ENCODE peak calls at places on chromosomes 6 and 20, in seven cellular contexts. One of them, this sample, is unnamed.

GRCh38 chr6:3245216-3245615 is 13.5 kb upstream of the PSMG4 start:
- DNase-seq in body of pancreas: no peak
- DNase-seq in A549: no peak
- DNase-seq in heart left ventricle: no peak
- DNase-seq in Peyer's patch: no peak
- DNase-seq in gastrocnemius medialis: no peak
- DNase-seq in HepG2: no peak
- DNase-seq in this sample: no peak

GRCh38 chr6:35948725-35949124 is 27.8 kb upstream of the SRPK1 start:
- DNase-seq in body of pancreas: no peak
- DNase-seq in A549: no peak
- DNase-seq in heart left ventricle: no peak
- DNase-seq in Peyer's patch: no peak
- DNase-seq in gastrocnemius medialis: no peak
- DNase-seq in HepG2: peak; percentile 38
- DNase-seq in this sample: no peak

GRCh38 chr6:17031961-17032360 is 69.9 kb upstream of the STMND1 start:
- DNase-seq in body of pancreas: no peak
- DNase-seq in A549: no peak
- DNase-seq in heart left ventricle: peak; percentile 65
- DNase-seq in Peyer's patch: no peak
- DNase-seq in gastrocnemius medialis: no peak
- DNase-seq in HepG2: no peak
- DNase-seq in this sample: no peak

GRCh38 chr6:154615483-154616025 is 105.1 kb upstream of the CNKSR3 start:
- DNase-seq in body of pancreas: peak; percentile 97
- DNase-seq in A549: peak; percentile 85
- DNase-seq in heart left ventricle: peak; percentile 82
- DNase-seq in Peyer's patch: peak; percentile 92
- DNase-seq in gastrocnemius medialis: peak; percentile 11
- DNase-seq in HepG2: peak; percentile 35
- DNase-seq in this sample: peak; percentile 48

GRCh38 chr6:20034408-20034769 is 177.9 kb downstream of the MBOAT1 start:
- DNase-seq in body of pancreas: no peak
- DNase-seq in A549: no peak
- DNase-seq in heart left ventricle: no peak
- DNase-seq in Peyer's patch: no peak
- DNase-seq in gastrocnemius medialis: no peak
- DNase-seq in HepG2: no peak
- DNase-seq in this sample: no peak

GRCh38 chr6:25898289-25898977 is 24.4 kb upstream of the SLC17A3 start:
- DNase-seq in body of pancreas: no peak
- DNase-seq in A549: no peak
- DNase-seq in heart left ventricle: no peak
- DNase-seq in Peyer's patch: no peak
- DNase-seq in gastrocnemius medialis: no peak
- DNase-seq in HepG2: no peak
- DNase-seq in this sample: no peak

GRCh38 chr6:43990627-43991619 is 136.3 kb downstream of the MRPL14 start:
- DNase-seq in body of pancreas: peak; percentile 56
- DNase-seq in A549: no peak
- DNase-seq in heart left ventricle: no peak
- DNase-seq in Peyer's patch: no peak
- DNase-seq in gastrocnemius medialis: no peak
- DNase-seq in HepG2: peak; percentile 93
- DNase-seq in this sample: no peak

GRCh38 chr6:41697902-41698349 is 37.5 kb downstream of the TFEB start:
- DNase-seq in body of pancreas: no peak
- DNase-seq in A549: no peak
- DNase-seq in heart left ventricle: no peak
- DNase-seq in Peyer's patch: no peak
- DNase-seq in gastrocnemius medialis: no peak
- DNase-seq in HepG2: no peak
- DNase-seq in this sample: no peak

GRCh38 chr6:10585232-10585887 is 64.2 kb downstream of the GCNT2 start:
- DNase-seq in body of pancreas: no peak
- DNase-seq in A549: no peak
- DNase-seq in heart left ventricle: no peak
- DNase-seq in Peyer's patch: no peak
- DNase-seq in gastrocnemius medialis: no peak
- DNase-seq in HepG2: no peak
- DNase-seq in this sample: no peak

GRCh38 chr20:53344891-53345290 is 248.7 kb downstream of the ZNF217 start:
- DNase-seq in body of pancreas: no peak
- DNase-seq in A549: no peak
- DNase-seq in heart left ventricle: no peak
- DNase-seq in Peyer's patch: no peak
- DNase-seq in gastrocnemius medialis: no peak
- DNase-seq in HepG2: no peak
- DNase-seq in this sample: no peak

GRCh38 chr20:45322952-45323383 is 14.9 kb upstream of the MATN4 start:
- DNase-seq in body of pancreas: peak; percentile 73
- DNase-seq in A549: no peak
- DNase-seq in heart left ventricle: no peak
- DNase-seq in Peyer's patch: peak; percentile 84
- DNase-seq in gastrocnemius medialis: peak; percentile 95
- DNase-seq in HepG2: peak; percentile 86
- DNase-seq in this sample: peak; percentile 81

GRCh38 chr6:52285174-52286068 is 879 bp upstream of the MCM3 start:
- DNase-seq in body of pancreas: no peak
- DNase-seq in A549: no peak
- DNase-seq in heart left ventricle: no peak
- DNase-seq in Peyer's patch: no peak
- DNase-seq in gastrocnemius medialis: no peak
- DNase-seq in HepG2: peak; percentile 30
- DNase-seq in this sample: no peak

GRCh38 chr6:125363360-125364121 is 61.8 kb upstream of the HDDC2 start:
- DNase-seq in body of pancreas: peak; percentile 33
- DNase-seq in A549: no peak
- DNase-seq in heart left ventricle: peak; percentile 88
- DNase-seq in Peyer's patch: peak; percentile 45
- DNase-seq in gastrocnemius medialis: peak; percentile 14
- DNase-seq in HepG2: peak; percentile 10
- DNase-seq in this sample: peak; percentile 31

GRCh38 chr6:27650620-27651370 is 177.9 kb upstream of the ZNF184 start:
- DNase-seq in body of pancreas: no peak
- DNase-seq in A549: no peak
- DNase-seq in heart left ventricle: no peak
- DNase-seq in Peyer's patch: no peak
- DNase-seq in gastrocnemius medialis: no peak
- DNase-seq in HepG2: peak; percentile 81
- DNase-seq in this sample: no peak

GRCh38 chr6:73733791-73734190 is 37.8 kb downstream of the CD109 start:
- DNase-seq in body of pancreas: no peak
- DNase-seq in A549: no peak
- DNase-seq in heart left ventricle: no peak
- DNase-seq in Peyer's patch: no peak
- DNase-seq in gastrocnemius medialis: no peak
- DNase-seq in HepG2: no peak
- DNase-seq in this sample: no peak

GRCh38 chr6:17971128-17972073 is 16.0 kb downstream of the KIF13A start:
- DNase-seq in body of pancreas: no peak
- DNase-seq in A549: no peak
- DNase-seq in heart left ventricle: no peak
- DNase-seq in Peyer's patch: no peak
- DNase-seq in gastrocnemius medialis: no peak
- DNase-seq in HepG2: no peak
- DNase-seq in this sample: peak; percentile 38

GRCh38 chr6:129385117-129385516 is 324.9 kb downstream of the ARHGAP18 start:
- DNase-seq in body of pancreas: no peak
- DNase-seq in A549: no peak
- DNase-seq in heart left ventricle: no peak
- DNase-seq in Peyer's patch: no peak
- DNase-seq in gastrocnemius medialis: no peak
- DNase-seq in HepG2: no peak
- DNase-seq in this sample: no peak

GRCh38 chr20:22353586-22353985 is 230.8 kb downstream of the FOXA2 start:
- DNase-seq in body of pancreas: no peak
- DNase-seq in A549: no peak
- DNase-seq in heart left ventricle: no peak
- DNase-seq in Peyer's patch: no peak
- DNase-seq in gastrocnemius medialis: no peak
- DNase-seq in HepG2: no peak
- DNase-seq in this sample: no peak

GRCh38 chr20:46752639-46753235 is 43.3 kb downstream of the SLC2A10 start:
- DNase-seq in body of pancreas: peak; percentile 51
- DNase-seq in A549: peak; percentile 33
- DNase-seq in heart left ventricle: no peak
- DNase-seq in Peyer's patch: peak; percentile 81
- DNase-seq in gastrocnemius medialis: no peak
- DNase-seq in HepG2: peak; percentile 63
- DNase-seq in this sample: peak; percentile 63

GRCh38 chr6:90530882-90531281 is 56.0 kb downstream of the MAP3K7 start:
- DNase-seq in body of pancreas: no peak
- DNase-seq in A549: no peak
- DNase-seq in heart left ventricle: no peak
- DNase-seq in Peyer's patch: no peak
- DNase-seq in gastrocnemius medialis: no peak
- DNase-seq in HepG2: no peak
- DNase-seq in this sample: no peak

GRCh38 chr20:2840967-2841531 is 504 bp downstream of the VPS16 start:
- DNase-seq in body of pancreas: peak; percentile 45
- DNase-seq in A549: peak; percentile 80
- DNase-seq in heart left ventricle: peak; percentile 82
- DNase-seq in Peyer's patch: peak; percentile 72
- DNase-seq in gastrocnemius medialis: no peak
- DNase-seq in HepG2: peak; percentile 66
- DNase-seq in this sample: peak; percentile 69

GRCh38 chr6:158387036-158387435 is 74.8 kb downstream of the TULP4 start:
- DNase-seq in body of pancreas: no peak
- DNase-seq in A549: peak; percentile 6
- DNase-seq in heart left ventricle: no peak
- DNase-seq in Peyer's patch: no peak
- DNase-seq in gastrocnemius medialis: no peak
- DNase-seq in HepG2: peak; percentile 46
- DNase-seq in this sample: no peak
- TF ChIP-seq CTCF in body of pancreas: no peak
- TF ChIP-seq CTCF in A549: no peak
- TF ChIP-seq CTCF in heart left ventricle: no peak
- TF ChIP-seq CTCF in Peyer's patch: no peak
- TF ChIP-seq CTCF in gastrocnemius medialis: peak; percentile 10
- TF ChIP-seq CTCF in HepG2: peak; percentile 31
- TF ChIP-seq CTCF in this sample: no peak

DNA sequence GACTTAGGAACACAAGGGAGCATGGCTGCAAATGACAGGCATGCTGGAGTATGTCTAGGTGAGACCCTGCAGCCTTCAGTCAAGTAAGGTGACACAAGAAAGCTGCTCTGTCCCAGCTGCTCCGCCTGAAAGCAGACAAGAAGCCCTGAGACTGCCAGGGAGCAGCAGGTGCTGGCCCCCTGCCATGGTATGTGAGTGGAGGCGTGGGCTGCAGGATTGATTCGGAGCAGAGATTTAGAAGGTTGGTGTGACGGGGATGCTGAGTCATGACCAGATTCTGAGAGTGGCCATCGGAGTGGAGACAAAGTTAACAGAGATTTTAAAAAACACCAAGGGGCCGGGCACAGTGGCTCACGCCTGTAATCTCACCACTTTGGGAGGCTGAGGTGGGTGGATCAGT is 17.8 kb downstream of the LRP11 start:
- DNase-seq in body of pancreas: peak; percentile 49
- DNase-seq in A549: no peak
- DNase-seq in heart left ventricle: no peak
- DNase-seq in Peyer's patch: no peak
- DNase-seq in gastrocnemius medialis: peak; percentile 26
- DNase-seq in HepG2: no peak
- DNase-seq in this sample: peak; percentile 79
- H3K27ac ChIP-seq in body of pancreas: no peak overlapping the region
- H3K27ac ChIP-seq in A549: peak overlapping the region; percentile 74
- H3K27ac ChIP-seq in heart left ventricle: no peak overlapping the region
- H3K27ac ChIP-seq in Peyer's patch: no peak overlapping the region
- H3K27ac ChIP-seq in gastrocnemius medialis: peak overlapping the region; percentile 80
- H3K27ac ChIP-seq in HepG2: no peak overlapping the region
- H3K27ac ChIP-seq in this sample: no peak overlapping the region

DNA sequence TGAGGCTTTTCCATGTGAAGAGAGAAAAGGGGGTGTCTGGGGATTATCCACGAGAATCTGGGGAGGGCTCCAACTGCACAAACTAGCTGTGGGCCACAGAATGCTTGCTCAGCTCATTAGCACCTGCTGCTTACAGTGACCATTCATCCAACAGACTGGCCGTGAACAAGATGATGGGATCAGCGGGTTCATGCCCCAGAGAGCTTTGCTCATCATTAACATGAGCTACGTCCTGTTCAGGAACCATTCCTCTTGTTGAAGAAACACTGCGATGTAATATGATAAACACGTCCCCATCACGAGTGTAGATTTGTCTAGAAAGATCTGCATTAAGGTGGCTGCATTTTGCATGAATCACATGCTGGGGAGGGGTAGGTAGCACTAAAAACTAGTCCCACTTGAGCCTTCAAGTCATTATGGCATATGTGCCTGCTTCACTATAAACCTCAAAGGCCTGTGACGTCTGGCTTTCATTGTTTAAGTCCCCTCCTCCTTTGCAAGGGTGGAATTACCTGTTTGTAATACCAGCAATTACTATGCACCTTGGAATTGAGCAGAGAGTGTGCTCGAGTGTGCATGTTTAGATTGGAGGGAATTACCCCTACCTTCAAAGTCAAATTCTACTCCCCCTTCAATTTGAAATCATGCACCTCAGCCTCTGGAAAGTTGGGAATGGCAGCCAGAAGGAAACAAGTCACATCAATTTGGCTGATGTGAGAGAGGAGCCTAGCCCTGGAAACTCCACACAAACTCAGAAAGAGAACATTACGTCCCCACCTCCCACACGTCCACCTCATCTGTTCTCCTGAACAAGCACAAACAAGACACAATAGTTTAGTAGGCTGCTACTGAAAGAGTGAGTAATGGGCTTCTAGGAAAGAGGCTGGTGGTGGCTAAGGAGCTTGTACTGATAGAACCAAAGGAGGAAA is 3.7 kb downstream of the PLAGL2 start:
- DNase-seq in body of pancreas: no peak
- DNase-seq in A549: no peak
- DNase-seq in heart left ventricle: no peak
- DNase-seq in Peyer's patch: no peak
- DNase-seq in gastrocnemius medialis: peak; percentile 40
- DNase-seq in HepG2: no peak
- DNase-seq in this sample: no peak
- TF ChIP-seq POLR2A in body of pancreas: no peak
- TF ChIP-seq POLR2A in A549: no peak
- TF ChIP-seq POLR2A in heart left ventricle: no peak
- TF ChIP-seq POLR2A in Peyer's patch: no peak
- TF ChIP-seq POLR2A in gastrocnemius medialis: no peak
- TF ChIP-seq POLR2A in HepG2: no peak
- TF ChIP-seq POLR2A in this sample: no peak

DNA sequence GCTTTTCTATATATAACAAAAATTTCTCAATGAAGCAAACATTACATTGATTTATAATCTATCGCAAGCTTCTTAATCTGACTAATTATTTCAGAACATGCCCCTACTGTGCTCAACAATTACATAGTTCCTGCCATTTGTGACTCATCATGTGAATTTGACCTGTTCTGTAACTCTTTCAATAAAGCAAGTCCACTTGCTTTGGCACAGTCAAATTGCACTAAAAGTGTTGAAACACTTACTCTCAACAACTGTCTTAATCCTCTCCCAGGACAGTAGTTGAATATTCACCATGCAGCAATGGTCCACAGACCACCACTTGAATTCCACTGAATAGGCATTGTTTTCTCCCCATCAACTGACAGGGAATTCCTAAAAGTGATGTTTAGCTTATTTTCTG is 67.7 kb upstream of the SPTLC3 start:
- DNase-seq in body of pancreas: no peak
- DNase-seq in A549: no peak
- DNase-seq in heart left ventricle: no peak
- DNase-seq in Peyer's patch: no peak
- DNase-seq in gastrocnemius medialis: no peak
- DNase-seq in HepG2: peak; percentile 34
- DNase-seq in this sample: no peak
- TF ChIP-seq CTCF in body of pancreas: no peak
- TF ChIP-seq CTCF in A549: no peak
- TF ChIP-seq CTCF in heart left ventricle: no peak
- TF ChIP-seq CTCF in Peyer's patch: no peak
- TF ChIP-seq CTCF in gastrocnemius medialis: no peak
- TF ChIP-seq CTCF in HepG2: no peak
- TF ChIP-seq CTCF in this sample: no peak

This sample was measured in adrenal gland.